ENCODE peak calls at places on chromosomes 11 and 22, in nine cellular contexts. I, A, T, S, V, K, Y, D and N are unnamed samples.

GRCh38 chr22:20904008-20904979 is 12.9 kb upstream of the CRKL start:
- DNase-seq in I (peak; percentile 83), A (no peak), T (no peak), S (peak; percentile 94), V (peak; percentile 73), K (no peak), Y (peak; percentile 99), D (no peak), N (no peak)

GRCh38 chr11:36408476-36409136 is 101.5 kb downstream of the TRAF6 start:
- DNase-seq in I (no peak), A (no peak), T (no peak), S (no peak), V (no peak), K (no peak), Y (no peak), D (peak; percentile 60), N (no peak)

GRCh38 chr11:22702022-22702421 is 35.6 kb downstream of the GAS2 start:
- DNase-seq in I (no peak), A (no peak), T (no peak), S (no peak), V (no peak), K (no peak), Y (no peak), D (no peak), N (no peak)

GRCh38 chr11:79400717-79401330 is 40.0 kb downstream of the TENM4 start:
- DNase-seq in I (no peak), A (no peak), T (no peak), S (no peak), V (no peak), K (peak; percentile 48), Y (peak; percentile 25), D (peak; percentile 60), N (peak; percentile 36)

GRCh38 chr22:22721681-22722309 is 77.4 kb downstream of the GGTLC2 start:
- DNase-seq in I (no peak), A (no peak), T (no peak), S (peak; percentile 32), V (no peak), K (no peak), Y (peak; percentile 83), D (no peak), N (no peak)

GRCh38 chr11:130181295-130182272 is 22.0 kb downstream of the ST14 start:
- DNase-seq in I (no peak), A (peak; percentile 59), T (peak; percentile 63), S (peak; percentile 61), V (no peak), K (peak; percentile 56), Y (peak; percentile 83), D (no peak), N (no peak)

GRCh38 chr11:10838906-10839305 is 18.9 kb downstream of the ZBED5 start:
- DNase-seq in I (no peak), A (no peak), T (no peak), S (no peak), V (no peak), K (no peak), Y (no peak), D (no peak), N (no peak)

GRCh38 chr22:10961043-10961860 is 4566.7 kb upstream of the OR11H1 start:
- DNase-seq in I (no peak), A (no peak), T (no peak), S (no peak), V (peak; percentile 68), K (no peak), Y (no peak), D (no peak), N (no peak)

GRCh38 chr11:10657308-10658271 is 36.0 kb downstream of the IRAG1 start:
- DNase-seq in I (no peak), A (no peak), T (no peak), S (peak; percentile 79), V (no peak), K (no peak), Y (peak; percentile 82), D (no peak), N (no peak)

GRCh38 chr11:127875076-127875475 is 712.3 kb downstream of the ETS1 start:
- DNase-seq in I (no peak), A (no peak), T (no peak), S (peak; percentile 2), V (no peak), K (no peak), Y (no peak), D (no peak), N (no peak)

GRCh38 chr11:87215236-87215635 is 177.5 kb downstream of the TMEM135 start:
- DNase-seq in I (no peak), A (no peak), T (no peak), S (peak; percentile 5), V (no peak), K (no peak), Y (peak; percentile 6), D (no peak), N (no peak)

GRCh38 chr11:34027516-34028406 is 23.8 kb upstream of the CAPRIN1 start:
- DNase-seq in I (no peak), A (peak; percentile 10), T (peak; percentile 73), S (no peak), V (no peak), K (peak; percentile 66), Y (no peak), D (no peak), N (no peak)

GRCh38 chr22:44389926-44390925 is 77.5 kb upstream of the SHISAL1 start:
- DNase-seq in I (no peak), A (no peak), T (peak; percentile 0), S (no peak), V (peak; percentile 34), K (no peak), Y (no peak), D (no peak), N (peak; percentile 2)

DNA sequence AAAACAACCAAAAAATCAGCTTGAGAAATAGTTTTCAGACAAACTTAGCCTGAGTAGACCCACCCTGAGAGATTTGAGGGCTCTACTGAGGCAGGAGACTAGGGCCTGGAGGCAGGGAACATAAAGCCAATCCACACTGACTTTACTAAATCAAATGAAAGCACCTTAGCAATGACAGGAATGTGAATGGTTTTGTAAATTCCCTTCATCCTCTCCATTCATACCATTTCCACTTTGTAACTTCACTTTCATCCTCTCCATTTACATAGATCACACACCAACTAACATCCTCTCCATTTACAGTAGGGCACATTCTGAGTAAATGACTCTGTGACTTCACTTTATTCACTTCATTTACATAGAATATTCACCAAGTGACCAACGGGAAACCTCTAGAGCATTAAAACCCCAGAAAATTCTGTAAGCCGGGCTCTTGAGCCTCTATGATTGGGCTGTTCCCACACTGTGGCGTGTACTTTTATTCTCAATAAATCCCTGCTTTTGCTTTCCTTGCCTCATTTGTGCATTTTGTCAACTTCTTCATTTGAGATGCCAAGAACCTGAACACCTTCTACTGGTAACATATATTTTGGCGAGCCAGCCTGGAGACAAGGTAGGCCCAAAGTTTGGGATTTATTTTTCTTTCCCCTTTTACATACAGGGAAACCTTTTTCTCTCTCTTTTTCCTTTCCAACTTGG is 82.9 kb downstream of the PIWIL4 start:
- DNase-seq in I (no peak), A (no peak), T (no peak), S (peak; percentile 12), V (no peak), K (no peak), Y (no peak), D (no peak), N (no peak)
- H3K4me1 ChIP-seq in I (no peaks in the 10 kb centered on the region), A (no peaks in the 10 kb centered on the region), T (peaks cover under 1% of the 10 kb centered on the region), S (no peaks in the 10 kb centered on the region), V (no peaks in the 10 kb centered on the region), K (no peaks in the 10 kb centered on the region), Y (peaks cover 7% of the 10 kb centered on the region), D (no peaks in the 10 kb centered on the region), N (peaks cover 19% of the 10 kb centered on the region)

GRCh38 chr11:63491614-63492372 is 826 bp upstream of the PLAAT5 start:
- DNase-seq in I (no peak), A (no peak), T (peak; percentile 43), S (peak; percentile 88), V (no peak), K (no peak), Y (peak; percentile 46), D (no peak), N (no peak)

GRCh38 chr11:63493127-63493526 is 2.2 kb upstream of the PLAAT5 start:
- DNase-seq in I (no peak), A (no peak), T (no peak), S (no peak), V (no peak), K (no peak), Y (no peak), D (no peak), N (no peak)

GRCh38 chr11:63491240-63491587 is 247 bp upstream of the PLAAT5 start:
- DNase-seq in I (no peak), A (no peak), T (no peak), S (no peak), V (no peak), K (no peak), Y (no peak), D (no peak), N (no peak)

GRCh38 chr11:63490551-63491239 is at the start of gene PLAAT5:
- DNase-seq in I (no peak), A (no peak), T (peak; percentile 33), S (no peak), V (no peak), K (no peak), Y (no peak), D (peak; percentile 86), N (peak; percentile 35)

DNA sequence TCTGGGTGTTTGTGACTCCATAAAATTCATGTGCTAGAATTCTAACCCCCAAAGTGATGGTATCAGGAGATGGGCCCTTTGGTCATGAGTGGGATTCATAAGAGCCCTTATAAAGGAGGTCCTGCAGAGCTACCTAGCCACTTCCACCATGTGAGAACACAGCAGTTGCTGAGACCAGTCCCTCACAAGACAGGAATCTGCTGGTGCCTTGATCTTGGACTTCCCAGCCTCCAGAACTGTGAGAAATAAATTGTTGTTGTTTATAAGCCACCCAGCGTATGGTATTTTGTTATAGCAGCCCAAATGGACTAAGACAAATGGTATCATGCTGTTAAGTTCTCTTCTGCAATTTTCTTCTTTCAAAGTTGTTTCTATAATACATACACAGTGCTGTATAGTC is 1.5 kb upstream of the PLAAT5 start:
- DNase-seq in I (no peak), A (no peak), T (no peak), S (no peak), V (no peak), K (no peak), Y (no peak), D (no peak), N (no peak)
- H3K27ac ChIP-seq in I (no peak overlapping the region), A (no peak overlapping the region), T (peak overlapping the region; percentile 89), S (no peak overlapping the region), V (no peak overlapping the region), K (no peak overlapping the region), Y (no peak overlapping the region), D (no peak overlapping the region), N (no peak overlapping the region)

DNA sequence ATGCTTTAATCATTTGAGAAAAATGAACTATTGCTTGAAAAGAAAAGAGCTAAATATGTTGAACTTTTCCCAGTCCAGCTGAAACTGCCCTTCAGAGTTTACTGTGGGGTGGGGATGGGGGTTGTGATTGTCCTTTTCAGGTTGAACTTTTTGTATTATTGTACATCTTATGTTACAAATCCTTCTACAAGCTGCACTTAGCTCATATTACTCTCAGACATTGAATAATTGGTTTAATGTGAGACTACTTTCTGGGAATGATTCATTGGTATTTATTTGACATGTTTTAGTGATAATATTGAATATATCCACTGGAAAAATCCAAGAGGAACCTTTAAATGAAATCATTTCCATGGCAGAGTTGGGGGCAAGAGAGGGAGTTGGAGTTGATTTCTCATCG is 84.9 kb downstream of the ATXN10 start:
- DNase-seq in I (no peak), A (no peak), T (no peak), S (peak; percentile 30), V (no peak), K (no peak), Y (peak; percentile 5), D (no peak), N (no peak)
- H3K4me1 ChIP-seq in I (peaks cover 10% of the 10 kb centered on the region), A (no peaks in the 10 kb centered on the region), T (no peaks in the 10 kb centered on the region), S (peaks cover 7% of the 10 kb centered on the region), V (no peaks in the 10 kb centered on the region), K (no peaks in the 10 kb centered on the region), Y (peaks cover 17% of the 10 kb centered on the region), D (no peaks in the 10 kb centered on the region), N (peaks cover 17% of the 10 kb centered on the region)

GRCh38 chr22:48070760-48071159 is 1308.3 kb downstream of the TBC1D22A start:
- DNase-seq in I (no peak), A (no peak), T (no peak), S (no peak), V (no peak), K (no peak), Y (no peak), D (no peak), N (no peak)
- H3K27ac ChIP-seq in I (no peak overlapping the region), A (no peak overlapping the region), T (no peak overlapping the region), S (no peak overlapping the region), V (no peak overlapping the region), K (no peak overlapping the region), Y (no peak overlapping the region), D (no peak overlapping the region), N (no peak overlapping the region)